ENCODE peak calls at places on chromosomes 7 and 10, in seven cellular contexts. One of them, this sample, is unnamed.

GRCh38 chr10:60139798-60140566 is 233.6 kb upstream of the CCDC6 start:
- DNase-seq in stomach: no peak
- DNase-seq in spleen: no peak
- DNase-seq in GM23338: peak; percentile 93
- DNase-seq in suprapubic skin: no peak
- DNase-seq in GM12892: no peak
- DNase-seq in HCT116: no peak
- DNase-seq in this sample: no peak

GRCh38 chr7:140683657-140684056 is 10.9 kb downstream of the ADCK2 start:
- DNase-seq in stomach: no peak
- DNase-seq in suprapubic skin: no peak
- DNase-seq in spleen: peak; percentile 8
- DNase-seq in GM12892: no peak
- DNase-seq in GM23338: no peak
- DNase-seq in HCT116: no peak
- DNase-seq in this sample: no peak

GRCh38 chr7:23157679-23158078 is 24.2 kb upstream of the NUP42 start:
- DNase-seq in stomach: no peak
- DNase-seq in GM12892: no peak
- DNase-seq in spleen: no peak
- DNase-seq in HCT116: no peak
- DNase-seq in suprapubic skin: no peak
- DNase-seq in GM23338: no peak
- DNase-seq in this sample: no peak

GRCh38 chr7:74093671-74094223 is 10.1 kb downstream of the LIMK1 start:
- DNase-seq in HCT116: no peak
- DNase-seq in GM23338: peak; percentile 30
- DNase-seq in spleen: peak; percentile 88
- DNase-seq in GM12892: no peak
- DNase-seq in suprapubic skin: peak; percentile 69
- DNase-seq in stomach: no peak
- DNase-seq in this sample: no peak

GRCh38 chr10:277963-278362 is 142.7 kb downstream of the ZMYND11 start:
- DNase-seq in GM12892: no peak
- DNase-seq in stomach: no peak
- DNase-seq in GM23338: no peak
- DNase-seq in suprapubic skin: no peak
- DNase-seq in spleen: no peak
- DNase-seq in HCT116: no peak
- DNase-seq in this sample: no peak

GRCh38 chr10:110210663-110211454 is 3.5 kb downstream of the MXI1 start:
- DNase-seq in spleen: peak; percentile 98
- DNase-seq in stomach: peak; percentile 98
- DNase-seq in suprapubic skin: peak; percentile 98
- DNase-seq in GM12892: peak; percentile 87
- DNase-seq in HCT116: peak; percentile 99
- DNase-seq in GM23338: peak; percentile 99
- DNase-seq in this sample: peak; percentile 98

GRCh38 chr7:33044986-33045385 is 17.6 kb downstream of the NT5C3A start:
- DNase-seq in HCT116: no peak
- DNase-seq in GM23338: no peak
- DNase-seq in spleen: no peak
- DNase-seq in stomach: no peak
- DNase-seq in suprapubic skin: no peak
- DNase-seq in GM12892: no peak
- DNase-seq in this sample: no peak

GRCh38 chr7:79199961-79200360 is 253.5 kb downstream of the MAGI2 start:
- DNase-seq in stomach: no peak
- DNase-seq in GM12892: no peak
- DNase-seq in HCT116: no peak
- DNase-seq in spleen: no peak
- DNase-seq in suprapubic skin: no peak
- DNase-seq in GM23338: no peak
- DNase-seq in this sample: no peak

GRCh38 chr7:113873554-113874151 is 45.2 kb downstream of the PPP1R3A start:
- DNase-seq in GM12892: no peak
- DNase-seq in suprapubic skin: no peak
- DNase-seq in HCT116: no peak
- DNase-seq in spleen: no peak
- DNase-seq in GM23338: no peak
- DNase-seq in stomach: no peak
- DNase-seq in this sample: no peak

GRCh38 chr10:98420786-98421185 is 5.8 kb upstream of the PYROXD2 start:
- DNase-seq in GM23338: no peak
- DNase-seq in GM12892: no peak
- DNase-seq in suprapubic skin: no peak
- DNase-seq in stomach: no peak
- DNase-seq in HCT116: no peak
- DNase-seq in spleen: no peak
- DNase-seq in this sample: no peak

GRCh38 chr7:73742753-73743641 is 4.4 kb upstream of the ABHD11 start:
- DNase-seq in spleen: peak; percentile 81
- DNase-seq in stomach: peak; percentile 96
- DNase-seq in GM12892: no peak
- DNase-seq in GM23338: peak; percentile 98
- DNase-seq in HCT116: peak; percentile 96
- DNase-seq in suprapubic skin: peak; percentile 86
- DNase-seq in this sample: peak; percentile 97

GRCh38 chr10:131577786-131578471 is 266.4 kb upstream of the TCERG1L start:
- DNase-seq in HCT116: no peak
- DNase-seq in GM12892: no peak
- DNase-seq in GM23338: no peak
- DNase-seq in suprapubic skin: peak; percentile 46
- DNase-seq in stomach: peak; percentile 21
- DNase-seq in spleen: peak; percentile 71
- DNase-seq in this sample: no peak

GRCh38 chr10:132865851-132866600 is 76.3 kb downstream of the CFAP46 start:
- DNase-seq in stomach: peak; percentile 17
- DNase-seq in GM23338: no peak
- DNase-seq in GM12892: no peak
- DNase-seq in HCT116: no peak
- DNase-seq in suprapubic skin: peak; percentile 43
- DNase-seq in spleen: peak; percentile 59
- DNase-seq in this sample: peak; percentile 2

GRCh38 chr7:139300390-139300789 is 40.7 kb upstream of the FMC1 start:
- DNase-seq in GM12892: no peak
- DNase-seq in HCT116: no peak
- DNase-seq in spleen: no peak
- DNase-seq in GM23338: no peak
- DNase-seq in stomach: no peak
- DNase-seq in suprapubic skin: no peak
- DNase-seq in this sample: no peak

GRCh38 chr10:78542536-78542935 is 508.9 kb downstream of the RPS24 start:
- DNase-seq in HCT116: no peak
- DNase-seq in GM12892: no peak
- DNase-seq in suprapubic skin: no peak
- DNase-seq in stomach: no peak
- DNase-seq in spleen: no peak
- DNase-seq in GM23338: no peak
- DNase-seq in this sample: no peak

GRCh38 chr7:111364413-111364812 is 197.9 kb downstream of the IMMP2L start:
- DNase-seq in suprapubic skin: no peak
- DNase-seq in GM12892: no peak
- DNase-seq in spleen: no peak
- DNase-seq in GM23338: no peak
- DNase-seq in stomach: no peak
- DNase-seq in HCT116: no peak
- DNase-seq in this sample: no peak

GRCh38 chr7:6443372-6443941 is 4.3 kb downstream of the DAGLB start:
- DNase-seq in stomach: no peak
- DNase-seq in GM12892: no peak
- DNase-seq in HCT116: peak; percentile 85
- DNase-seq in suprapubic skin: no peak
- DNase-seq in GM23338: no peak
- DNase-seq in spleen: no peak
- DNase-seq in this sample: no peak

GRCh38 chr7:158783595-158783994 is 45.7 kb downstream of the ESYT2 start:
- DNase-seq in spleen: no peak
- DNase-seq in HCT116: no peak
- DNase-seq in GM12892: no peak
- DNase-seq in suprapubic skin: no peak
- DNase-seq in GM23338: no peak
- DNase-seq in stomach: no peak
- DNase-seq in this sample: no peak

GRCh38 chr7:158781976-158782637 is 47.2 kb downstream of the ESYT2 start:
- DNase-seq in stomach: no peak
- DNase-seq in GM23338: no peak
- DNase-seq in spleen: no peak
- DNase-seq in HCT116: no peak
- DNase-seq in suprapubic skin: no peak
- DNase-seq in GM12892: no peak
- DNase-seq in this sample: no peak

GRCh38 chr7:158784270-158784669 is 45.0 kb downstream of the ESYT2 start:
- DNase-seq in stomach: no peak
- DNase-seq in GM23338: no peak
- DNase-seq in HCT116: no peak
- DNase-seq in spleen: no peak
- DNase-seq in suprapubic skin: no peak
- DNase-seq in GM12892: no peak
- DNase-seq in this sample: no peak

GRCh38 chr7:158781217-158781975 is 47.9 kb downstream of the ESYT2 start:
- DNase-seq in HCT116: no peak
- DNase-seq in GM23338: no peak
- DNase-seq in spleen: no peak
- DNase-seq in suprapubic skin: no peak
- DNase-seq in GM12892: no peak
- DNase-seq in stomach: no peak
- DNase-seq in this sample: no peak

GRCh38 chr7:158782638-158783490 is 46.4 kb downstream of the ESYT2 start:
- DNase-seq in HCT116: no peak
- DNase-seq in spleen: no peak
- DNase-seq in GM12892: no peak
- DNase-seq in GM23338: peak; percentile 51
- DNase-seq in suprapubic skin: peak; percentile 81
- DNase-seq in stomach: no peak
- DNase-seq in this sample: peak; percentile 41
- TF ChIP-seq POLR2AphosphoS5 in HCT116: no peak
- TF ChIP-seq POLR2AphosphoS5 in spleen: peak; percentile 58
- TF ChIP-seq POLR2AphosphoS5 in GM12892: no peak
- TF ChIP-seq POLR2AphosphoS5 in GM23338: no peak
- TF ChIP-seq POLR2AphosphoS5 in suprapubic skin: no peak
- TF ChIP-seq POLR2AphosphoS5 in stomach: peak; percentile 20
- TF ChIP-seq POLR2AphosphoS5 in this sample: peak; percentile 22

GRCh38 chr10:120462018-120462682 is 5.1 kb downstream of the PLPP4 start:
- DNase-seq in stomach: no peak
- DNase-seq in suprapubic skin: no peak
- DNase-seq in HCT116: no peak
- DNase-seq in spleen: no peak
- DNase-seq in GM23338: no peak
- DNase-seq in GM12892: no peak
- DNase-seq in this sample: no peak

GRCh38 chr10:120460191-120460590 is 3.2 kb downstream of the PLPP4 start:
- DNase-seq in GM23338: no peak
- DNase-seq in GM12892: no peak
- DNase-seq in stomach: no peak
- DNase-seq in spleen: no peak
- DNase-seq in suprapubic skin: no peak
- DNase-seq in HCT116: no peak
- DNase-seq in this sample: no peak

GRCh38 chr10:120458432-120458831 is 1.4 kb downstream of the PLPP4 start:
- DNase-seq in HCT116: no peak
- DNase-seq in stomach: no peak
- DNase-seq in suprapubic skin: no peak
- DNase-seq in GM12892: no peak
- DNase-seq in GM23338: no peak
- DNase-seq in spleen: no peak
- DNase-seq in this sample: no peak

GRCh38 chr10:120459185-120459584 is 2.2 kb downstream of the PLPP4 start:
- DNase-seq in HCT116: no peak
- DNase-seq in spleen: no peak
- DNase-seq in suprapubic skin: no peak
- DNase-seq in GM12892: no peak
- DNase-seq in stomach: no peak
- DNase-seq in GM23338: no peak
- DNase-seq in this sample: no peak

DNA sequence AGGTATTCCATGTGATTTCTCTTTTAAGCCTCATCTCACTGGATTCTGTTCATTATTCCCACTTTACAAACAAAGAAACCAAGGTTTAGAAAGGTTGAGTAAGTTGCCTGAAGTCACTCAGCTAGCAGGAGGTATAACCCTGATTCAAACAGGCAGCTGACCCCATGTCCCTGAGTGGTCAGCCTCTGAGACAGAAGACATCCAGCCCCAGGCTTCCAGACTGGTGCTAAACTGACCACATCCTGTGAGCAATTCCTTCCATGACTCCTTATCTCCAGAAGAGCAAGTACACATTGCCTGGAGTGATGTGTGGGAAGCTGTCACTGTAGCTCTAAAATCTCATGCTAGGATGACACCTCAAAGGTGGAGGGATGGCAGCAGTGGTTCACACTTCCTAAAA is 3.7 kb downstream of the PLPP4 start:
- DNase-seq in HCT116: no peak
- DNase-seq in suprapubic skin: no peak
- DNase-seq in GM23338: no peak
- DNase-seq in GM12892: no peak
- DNase-seq in spleen: no peak
- DNase-seq in stomach: no peak
- DNase-seq in this sample: no peak
- TF ChIP-seq POLR2AphosphoS5 in HCT116: no peak
- TF ChIP-seq POLR2AphosphoS5 in suprapubic skin: no peak
- TF ChIP-seq POLR2AphosphoS5 in GM23338: no peak
- TF ChIP-seq POLR2AphosphoS5 in GM12892: no peak
- TF ChIP-seq POLR2AphosphoS5 in spleen: no peak
- TF ChIP-seq POLR2AphosphoS5 in stomach: no peak
- TF ChIP-seq POLR2AphosphoS5 in this sample: no peak

DNA sequence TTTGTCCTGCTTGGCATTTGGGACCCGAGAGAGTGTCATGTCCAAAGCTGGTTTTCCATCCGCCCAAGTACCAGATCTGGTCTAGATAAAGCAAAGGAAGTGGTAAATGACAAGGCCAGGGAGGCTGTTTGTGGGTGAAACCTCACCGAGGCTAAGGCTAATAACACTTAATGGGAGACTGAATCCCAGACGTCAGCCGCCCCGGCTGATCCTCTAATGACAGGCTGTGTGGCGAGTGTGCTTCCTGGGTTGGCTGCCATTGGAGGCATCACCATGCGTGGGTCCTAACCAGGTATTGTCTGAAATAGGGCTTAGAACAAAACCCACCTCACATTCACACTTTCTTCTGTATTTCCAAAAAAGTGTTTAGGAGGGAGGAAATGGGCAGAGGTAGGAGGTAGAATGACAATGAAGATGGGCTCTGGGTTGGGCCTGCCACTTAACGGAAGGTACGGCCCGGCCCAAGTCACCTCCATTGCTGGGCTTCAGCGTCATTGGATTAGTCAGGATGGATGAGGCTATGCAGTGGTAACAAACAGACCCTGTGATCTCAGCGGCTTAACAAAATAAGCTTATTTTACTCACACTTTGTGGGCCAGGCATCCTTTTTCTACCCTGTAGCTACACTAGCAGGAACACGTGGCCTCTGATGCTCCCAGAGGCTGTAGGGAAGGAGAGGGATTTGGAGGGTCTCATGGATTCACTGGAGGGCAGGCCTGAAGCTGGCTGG is 59.7 kb downstream of the PROSER2 start:
- DNase-seq in GM12892: no peak
- DNase-seq in stomach: no peak
- DNase-seq in suprapubic skin: no peak
- DNase-seq in GM23338: no peak
- DNase-seq in spleen: no peak
- DNase-seq in HCT116: no peak
- DNase-seq in this sample: no peak
- TF ChIP-seq POLR2AphosphoS5 in GM12892: no peak
- TF ChIP-seq POLR2AphosphoS5 in stomach: no peak
- TF ChIP-seq POLR2AphosphoS5 in suprapubic skin: no peak
- TF ChIP-seq POLR2AphosphoS5 in GM23338: no peak
- TF ChIP-seq POLR2AphosphoS5 in spleen: no peak
- TF ChIP-seq POLR2AphosphoS5 in HCT116: no peak
- TF ChIP-seq POLR2AphosphoS5 in this sample: no peak

GRCh38 chr10:93435061-93435491 is 47.1 kb downstream of the MYOF start:
- DNase-seq in suprapubic skin: peak; percentile 54
- DNase-seq in GM12892: no peak
- DNase-seq in GM23338: no peak
- DNase-seq in spleen: no peak
- DNase-seq in stomach: no peak
- DNase-seq in HCT116: no peak
- DNase-seq in this sample: no peak
- TF ChIP-seq POLR2AphosphoS5 in suprapubic skin: no peak
- TF ChIP-seq POLR2AphosphoS5 in GM12892: no peak
- TF ChIP-seq POLR2AphosphoS5 in GM23338: no peak
- TF ChIP-seq POLR2AphosphoS5 in spleen: no peak
- TF ChIP-seq POLR2AphosphoS5 in stomach: no peak
- TF ChIP-seq POLR2AphosphoS5 in HCT116: no peak
- TF ChIP-seq POLR2AphosphoS5 in this sample: no peak

This sample was measured in transverse colon.